ENCODE peak calls at places on chromosome 12, in ten cellular contexts. N is activated CD8-positive, alpha-beta memory T cell treated with anti-CD3 and anti-CD28 coated beads for 4 hours; A is stimulated activated CD8-positive, alpha-beta memory T cell treated with anti-CD3 and anti-CD28 coated beads, Interleukin-12 subunit alpha, Interleukin-12 subunit beta, amount 100 ng/mL, for 4 hours; Z is AG09319; Q is activated CD4-positive, alpha-beta T cell treated with anti-CD3 and anti-CD28 coated beads, Interleukin-2, amount 50 U/mL, for 48 hours; H is NCI-H2029; P is posterior vena cava; D is EH; K is T-helper 1 cell; J is lung microvascular endothelial cell. X is an unnamed sample.
A peak's percentile ranks its signal among the peaks of the same experiment; 100 is the strongest.

GRCh38 chr12:49059385-49060232 is 985 bp downstream of the KMT2D start:
- DNase-seq in P (peak; percentile 84), H (no peak), A (no peak), Z (no peak), D (peak; percentile 37), Q (peak; percentile 31), J (peak; percentile 54), N (no peak), K (no peak), X (peak; percentile 35)

GRCh38 chr12:116427200-116427932 is 131.8 kb upstream of the MAP1LC3B2 start:
- DNase-seq in D (peak; percentile 72), H (no peak), Z (no peak), K (no peak), Q (no peak), A (no peak), P (no peak), J (no peak), N (no peak), X (peak; percentile 54)

GRCh38 chr12:109264095-109264942 is 44.8 kb downstream of the FOXN4 start:
- DNase-seq in P (peak; percentile 90), Q (peak; percentile 70), H (peak; percentile 88), A (no peak), Z (peak; percentile 16), J (peak; percentile 67), K (no peak), N (no peak), D (peak; percentile 60), X (peak; percentile 43)

GRCh38 chr12:52274521-52274920 is at the start of gene KRT86:
- DNase-seq in J (no peak), H (no peak), P (no peak), N (no peak), Q (no peak), Z (no peak), K (no peak), D (no peak), A (no peak), X (no peak)

GRCh38 chr12:27542628-27543027 is 18.6 kb downstream of the PPFIBP1 start:
- DNase-seq in P (no peak), Z (no peak), J (no peak), D (peak; percentile 97), N (no peak), A (no peak), Q (no peak), K (no peak), H (no peak), X (peak; percentile 93)

GRCh38 chr12:116955382-116956021 is 44.8 kb downstream of the FBXW8 start:
- DNase-seq in N (no peak), D (no peak), P (no peak), Z (no peak), H (peak; percentile 59), J (peak; percentile 17), Q (no peak), K (no peak), A (no peak), X (peak; percentile 38)

GRCh38 chr12:85784096-85784720 is 52.0 kb downstream of the RASSF9 start:
- DNase-seq in N (no peak), A (no peak), J (no peak), Q (no peak), Z (no peak), D (no peak), K (no peak), P (no peak), H (no peak), X (no peak)

GRCh38 chr12:45425426-45425825 is 209.5 kb downstream of the ANO6 start:
- DNase-seq in N (no peak), Q (no peak), Z (no peak), A (no peak), J (no peak), P (no peak), D (peak; percentile 92), K (no peak), H (no peak), X (no peak)

X was measured in mesenchymal stem cell.